ENCODE peak calls at places on chromosomes 2 and 18, in eight cellular contexts. G is fibroblast of lung, T is colonic mucosa, W is neural progenitor cell, E is HCT116, A is mammary epithelial cell, B is mesenchymal stem cell, J is kidney. D is an unnamed sample.

GRCh38 chr18:42053188-42053781 is 98.3 kb downstream of the PIK3C3 start:
- DNase-seq in G (peak; percentile 51), T (peak; percentile 50), W (peak; percentile 68), E (peak; percentile 15), A (peak; percentile 28), B (peak; percentile 63), J (no peak), D (peak; percentile 66)

GRCh38 chr2:217849154-217849553 is 153.6 kb downstream of the TNS1 start:
- DNase-seq in G (no peak), T (no peak), W (no peak), E (no peak), A (no peak), B (no peak), J (no peak), D (peak; percentile 48)

GRCh38 chr2:219252900-219253752 is at the start of gene TUBA4B:
- DNase-seq in G (peak; percentile 50), T (peak; percentile 63), W (peak; percentile 56), E (no peak), A (peak; percentile 75), B (peak; percentile 32), J (peak; percentile 85), D (peak; percentile 18)

GRCh38 chr2:15749460-15750432 is 158.1 kb downstream of the DDX1 start:
- DNase-seq in G (peak; percentile 16), T (no peak), W (no peak), E (no peak), A (no peak), B (peak; percentile 15), J (no peak), D (peak; percentile 68)

GRCh38 chr2:16588565-16588964 is 77.1 kb downstream of the CYRIA start:
- DNase-seq in G (peak; percentile 6), T (no peak), W (peak; percentile 36), E (no peak), A (no peak), B (no peak), J (no peak), D (no peak)

GRCh38 chr2:155424518-155424917 is 726.0 kb downstream of the KCNJ3 start:
- DNase-seq in G (no peak), T (no peak), W (no peak), E (no peak), A (no peak), B (no peak), J (no peak), D (no peak)

GRCh38 chr18:43887491-43887890 is 610.2 kb upstream of the SYT4 start:
- DNase-seq in G (no peak), T (no peak), W (no peak), E (no peak), A (no peak), B (no peak), J (no peak), D (no peak)

GRCh38 chr2:113174369-113174735 is 581 bp downstream of the PSD4 start:
- DNase-seq in G (no peak), T (no peak), W (no peak), E (no peak), A (no peak), B (no peak), J (peak; percentile 49), D (no peak)

DNA sequence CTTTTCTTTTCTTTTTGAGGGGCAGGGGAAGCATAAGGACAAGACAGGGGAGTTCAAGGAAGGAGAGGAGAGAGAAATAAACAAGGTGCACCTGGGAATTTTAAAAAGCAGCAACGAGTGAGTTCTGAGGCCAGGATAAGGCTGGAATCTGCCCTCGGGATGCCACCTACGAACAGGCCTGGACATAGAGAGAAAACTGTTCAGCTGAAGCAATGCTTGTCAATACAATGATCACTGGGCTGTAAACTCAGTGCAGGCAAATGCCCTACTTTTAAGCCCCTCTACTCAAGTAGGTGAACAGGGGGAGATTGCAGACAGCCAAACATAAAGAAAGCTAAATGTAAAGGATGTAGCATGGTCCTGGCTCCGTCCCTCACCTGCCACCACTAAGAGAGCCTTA is 330.5 kb downstream of the ETAA1 start:
- DNase-seq in G (no peak), T (no peak), W (peak; percentile 25), E (no peak), A (no peak), B (no peak), J (no peak), D (no peak)
- H3K9ac ChIP-seq in G (no peak overlapping the region), T (no peak overlapping the region), W (no peak overlapping the region), E (no peak overlapping the region), A (no peak overlapping the region), B (no peak overlapping the region), J (no peak overlapping the region), D (no peak overlapping the region)

GRCh38 chr2:236628981-236629605 is 59.5 kb downstream of the ACKR3 start:
- DNase-seq in G (no peak), T (no peak), W (no peak), E (no peak), A (no peak), B (no peak), J (no peak), D (no peak)

GRCh38 chr2:236627846-236628245 is 58.2 kb downstream of the ACKR3 start:
- DNase-seq in G (no peak), T (no peak), W (no peak), E (no peak), A (no peak), B (no peak), J (no peak), D (no peak)

GRCh38 chr2:236627193-236627592 is 57.6 kb downstream of the ACKR3 start:
- DNase-seq in G (no peak), T (no peak), W (no peak), E (no peak), A (no peak), B (no peak), J (no peak), D (no peak)

GRCh38 chr2:236629961-236630872 is 60.6 kb downstream of the ACKR3 start:
- DNase-seq in G (no peak), T (no peak), W (no peak), E (no peak), A (no peak), B (no peak), J (no peak), D (no peak)

DNA sequence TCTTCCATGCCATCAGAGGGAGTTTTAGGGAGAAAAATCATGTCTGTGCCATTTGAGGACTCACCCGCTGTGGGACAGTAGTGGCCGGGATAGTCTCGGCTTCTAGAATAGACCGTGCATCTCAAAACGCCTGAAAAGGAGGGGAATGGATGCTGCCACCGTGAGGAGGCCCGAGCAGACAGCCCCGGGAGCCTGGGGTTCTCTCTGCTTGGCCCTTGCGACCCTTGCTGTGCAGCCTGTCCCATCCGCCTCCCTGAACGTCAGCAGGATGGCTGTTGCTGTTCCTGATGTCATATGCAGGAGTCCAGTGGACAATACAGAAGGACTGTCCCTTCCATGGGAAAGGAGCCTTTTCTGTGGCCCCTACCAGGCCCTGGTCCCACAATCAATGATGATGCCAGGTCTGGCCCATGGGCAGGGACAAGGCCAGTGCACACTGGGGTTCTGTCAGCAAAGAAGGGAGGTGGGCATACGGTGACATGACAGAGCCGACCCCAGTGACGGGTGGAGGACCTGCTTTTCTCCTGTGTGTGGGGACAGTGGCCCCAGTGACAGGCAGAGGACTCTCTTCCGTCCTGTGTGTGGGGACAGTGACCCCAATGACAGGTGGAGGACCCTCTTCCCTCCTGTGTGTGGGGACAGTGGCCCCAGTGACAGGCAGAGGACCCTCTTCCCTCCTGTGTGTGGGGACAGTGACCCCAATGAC is 58.8 kb downstream of the ACKR3 start:
- DNase-seq in G (no peak), T (no peak), W (no peak), E (no peak), A (no peak), B (no peak), J (no peak), D (no peak)
- H3K9ac ChIP-seq in G (no peak overlapping the region), T (no peak overlapping the region), W (no peak overlapping the region), E (no peak overlapping the region), A (no peak overlapping the region), B (no peak overlapping the region), J (no peak overlapping the region), D (no peak overlapping the region)

GRCh38 chr18:58222439-58223125 is 178.6 kb downstream of the NEDD4L start:
- DNase-seq in G (peak; percentile 60), T (no peak), W (no peak), E (no peak), A (peak; percentile 54), B (no peak), J (no peak), D (peak; percentile 76)
- H3K9ac ChIP-seq in G (no peak overlapping the region), T (peak overlapping the region; percentile 51), W (no peak overlapping the region), E (peak overlapping the region; percentile 62), A (peak overlapping the region; percentile 100), B (peak overlapping the region; percentile 80), J (peak overlapping the region; percentile 62), D (peak overlapping the region; percentile 92)

GRCh38 chr18:3688682-3689081 is 238.7 kb downstream of the TGIF1 start:
- DNase-seq in G (peak; percentile 98), T (no peak), W (peak; percentile 39), E (no peak), A (peak; percentile 57), B (peak; percentile 76), J (no peak), D (no peak)
- H3K9ac ChIP-seq in G (no peak overlapping the region), T (no peak overlapping the region), W (no peak overlapping the region), E (no peak overlapping the region), A (no peak overlapping the region), B (peak overlapping the region; percentile 67), J (no peak overlapping the region), D (no peak overlapping the region)

GRCh38 chr2:136384541-136385303 is 266.8 kb upstream of the CXCR4 start:
- DNase-seq in G (peak; percentile 20), T (peak; percentile 27), W (peak; percentile 71), E (peak; percentile 39), A (peak; percentile 40), B (peak; percentile 37), J (no peak), D (peak; percentile 44)

GRCh38 chr2:136381245-136381644 is 263.3 kb upstream of the CXCR4 start:
- DNase-seq in G (no peak), T (no peak), W (no peak), E (no peak), A (no peak), B (no peak), J (no peak), D (no peak)

GRCh38 chr2:136383161-136383560 is 265.2 kb upstream of the CXCR4 start:
- DNase-seq in G (no peak), T (no peak), W (no peak), E (no peak), A (no peak), B (no peak), J (no peak), D (no peak)

GRCh38 chr2:136378712-136379595 is 261.0 kb upstream of the CXCR4 start:
- DNase-seq in G (peak; percentile 36), T (peak; percentile 50), W (peak; percentile 80), E (peak; percentile 39), A (peak; percentile 21), B (peak; percentile 43), J (no peak), D (peak; percentile 64)

GRCh38 chr2:136381722-136382633 is 264.0 kb upstream of the CXCR4 start:
- DNase-seq in G (no peak), T (no peak), W (no peak), E (no peak), A (no peak), B (no peak), J (peak; percentile 68), D (no peak)
- H3K9ac ChIP-seq in G (no peak overlapping the region), T (no peak overlapping the region), W (no peak overlapping the region), E (no peak overlapping the region), A (no peak overlapping the region), B (no peak overlapping the region), J (no peak overlapping the region), D (no peak overlapping the region)

GRCh38 chr2:143717532-143718168 is 588.4 kb downstream of the ARHGAP15 start:
- DNase-seq in G (peak; percentile 22), T (no peak), W (no peak), E (no peak), A (no peak), B (peak; percentile 42), J (no peak), D (no peak)
- H3K9ac ChIP-seq in G (no peak overlapping the region), T (no peak overlapping the region), W (no peak overlapping the region), E (no peak overlapping the region), A (no peak overlapping the region), B (peak overlapping the region; percentile 38), J (no peak overlapping the region), D (no peak overlapping the region)

GRCh38 chr2:10923007-10923372 is 11.3 kb downstream of the KCNF1 start:
- DNase-seq in G (no peak), T (no peak), W (no peak), E (no peak), A (no peak), B (no peak), J (no peak), D (no peak)
- H3K9ac ChIP-seq in G (no peak overlapping the region), T (no peak overlapping the region), W (no peak overlapping the region), E (no peak overlapping the region), A (no peak overlapping the region), B (no peak overlapping the region), J (no peak overlapping the region), D (no peak overlapping the region)

D was measured in endothelial cell of umbilical vein.